ENCODE peak calls at places on chromosomes 7 and 10, in six cellular contexts. E is sciatic nerve, O is dermis microvascular lymphatic vessel endothelial cell, V is IMR-90, H is HTR-8/SVneo, S is hepatocyte. A is an unnamed sample.

GRCh38 chr7:117872565-117873055 is 631 bp downstream of the CTTNBP2 start:
- DNase-seq in V (no peak), E (peak), H (no peak), O (no peak), S (peak), A (peak)

GRCh38 chr7:1986366-1987083 is 246.2 kb downstream of the MAD1L1 start:
- DNase-seq in V (no peak), H (no peak), S (no peak), O (no peak), E (no peak), A (no peak)

GRCh38 chr7:91169819-91170218 is 94.4 kb upstream of the FZD1 start:
- DNase-seq in V (no peak), O (no peak), S (no peak), E (no peak), H (no peak), A (no peak)

GRCh38 chr7:43505412-43505811 is 77.5 kb upstream of the STK17A start:
- DNase-seq in V (no peak), O (no peak), E (no peak), S (no peak), H (no peak), A (no peak)

GRCh38 chr10:15824498-15824897 is 35.8 kb downstream of the MINDY3 start:
- DNase-seq in O (peak), E (no peak), H (peak), S (no peak), V (peak), A (no peak)

GRCh38 chr7:131620673-131621609 is 64.5 kb upstream of the PODXL start:
- DNase-seq in V (peak), O (peak), E (no peak), S (no peak), H (no peak), A (no peak)

GRCh38 chr7:73727963-73728362 is 8.5 kb upstream of the STX1A start:
- DNase-seq in H (no peak), V (no peak), O (no peak), S (no peak), E (no peak), A (no peak)

GRCh38 chr7:15113752-15114151 is 211.2 kb upstream of the DGKB start:
- DNase-seq in O (no peak), V (no peak), H (no peak), E (no peak), S (no peak), A (no peak)

GRCh38 chr10:29110172-29110571 is 178.7 kb upstream of the LYZL1 start:
- DNase-seq in V (no peak), S (no peak), E (no peak), O (no peak), H (no peak), A (no peak)

GRCh38 chr10:101563007-101563406 is 25.1 kb downstream of the POLL start:
- DNase-seq in V (no peak), O (peak), S (no peak), E (no peak), H (no peak), A (no peak)